ENCODE peak calls at places on chromosome 20, in eight cellular contexts. G is A549, Y is HepG2, P is K562, V is endothelial cell of umbilical vein, W is H1, F is SK-N-SH, J is WTC11. N is an unnamed sample.

GRCh38 chr20:11921326-11921725 is 3.6 kb downstream of the BTBD3 start:
- DNase-seq in G (no peak), Y (no peak), P (no peak), V (no peak), W (no peak), F (no peak), J (no peak), N (no peak)

GRCh38 chr20:64049060-64049886 is at the start of gene SOX18:
- DNase-seq in G (no peak), Y (no peak), P (peak), V (peak), W (no peak), F (peak), J (peak), N (peak)

GRCh38 chr20:556984-557383 is 13.4 kb upstream of the CSNK2A1 start:
- DNase-seq in G (no peak), Y (no peak), P (no peak), V (no peak), W (no peak), F (no peak), J (no peak), N (no peak)

GRCh38 chr20:49700411-49701185 is 13.1 kb downstream of the B4GALT5 start:
- DNase-seq in G (no peak), Y (peak), P (peak), V (peak), W (no peak), F (no peak), J (no peak), N (peak)

GRCh38 chr20:13261460-13262301 is 40.6 kb downstream of the ISM1 start:
- DNase-seq in G (peak), Y (peak), P (peak), V (peak), W (peak), F (peak), J (peak), N (peak)

GRCh38 chr20:42379385-42379784 is 761.2 kb upstream of the CHD6 start:
- DNase-seq in G (no peak), Y (no peak), P (no peak), V (no peak), W (no peak), F (no peak), J (no peak), N (no peak)

GRCh38 chr20:60224914-60225313 is 266.7 kb downstream of the CDH26 start:
- DNase-seq in G (peak), Y (peak), P (peak), V (no peak), W (peak), F (peak), J (peak), N (peak)

GRCh38 chr20:50127587-50128519 is 14.9 kb upstream of the UBE2V1 start:
- DNase-seq in G (no peak), Y (no peak), P (no peak), V (no peak), W (no peak), F (no peak), J (no peak), N (no peak)

DNA sequence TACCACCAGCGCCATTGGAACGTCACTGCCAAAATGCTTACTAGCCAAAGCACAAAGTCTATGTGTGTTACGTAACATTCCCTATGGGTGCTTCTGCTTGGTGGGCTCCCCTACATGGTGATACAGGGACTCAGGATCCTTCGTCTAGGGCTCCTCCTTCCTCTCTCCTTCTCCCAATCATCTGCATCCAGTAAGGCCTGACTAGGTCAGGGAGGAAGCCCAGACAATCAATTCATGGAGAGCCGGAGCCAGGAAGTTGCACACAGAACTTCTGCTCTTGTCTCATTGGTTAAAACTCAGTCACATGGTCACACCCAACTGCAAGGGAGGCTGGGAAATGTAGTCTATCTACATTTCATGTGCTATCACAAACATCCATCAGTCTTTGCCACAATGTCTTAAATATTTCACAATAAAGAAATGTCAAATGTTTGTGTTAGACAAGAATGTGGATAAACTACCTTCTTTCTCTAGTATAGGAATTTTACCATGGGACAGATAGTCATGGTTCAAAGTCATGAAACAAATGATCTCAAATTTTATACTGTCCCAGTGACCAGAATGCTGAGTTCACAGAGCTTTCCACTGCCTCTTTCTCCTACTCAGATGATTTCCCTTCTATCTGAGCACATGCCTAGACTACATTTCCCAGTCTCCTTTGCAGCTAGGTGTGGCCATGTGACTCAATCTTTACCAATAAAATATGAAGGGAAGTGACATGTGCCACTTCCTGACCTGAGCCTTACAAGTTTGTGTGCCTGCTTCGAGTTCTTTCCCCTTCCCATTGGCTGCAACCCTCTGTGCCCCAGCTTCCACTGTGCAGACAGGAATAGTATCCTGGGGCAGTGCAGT is 9.3 kb upstream of the KCNK15 start:
- DNase-seq in G (peak), Y (peak), P (peak), V (peak), W (peak), F (no peak), J (peak), N (peak)
- TF ChIP-seq MAX in G (no peak), Y (peak), P (peak), V (peak), W (no peak), F (no peak), J (no peak), N (peak)

GRCh38 chr20:59082077-59082740 is 39.6 kb upstream of the PRELID3B start:
- DNase-seq in G (no peak), Y (peak), P (peak), V (no peak), W (no peak), F (no peak), J (no peak), N (peak)
- TF ChIP-seq MAX in G (no peak), Y (no peak), P (no peak), V (no peak), W (no peak), F (no peak), J (no peak), N (no peak)

GRCh38 chr20:9457055-9457454 is 57.3 kb upstream of the LAMP5 start:
- DNase-seq in G (no peak), Y (no peak), P (no peak), V (no peak), W (no peak), F (no peak), J (no peak), N (no peak)
- TF ChIP-seq MAX in G (no peak), Y (no peak), P (no peak), V (no peak), W (no peak), F (no peak), J (no peak), N (no peak)

GRCh38 chr20:61933951-61934715 is 131.5 kb downstream of the TAF4 start:
- DNase-seq in G (no peak), Y (no peak), P (no peak), V (no peak), W (peak), F (no peak), J (peak), N (no peak)
- TF ChIP-seq MAX in G (no peak), Y (no peak), P (no peak), V (no peak), W (no peak), F (no peak), J (no peak), N (no peak)

GRCh38 chr20:43559588-43559987 is 761 bp downstream of the SGK2 start:
- DNase-seq in G (no peak), Y (no peak), P (no peak), V (no peak), W (no peak), F (no peak), J (no peak), N (no peak)

GRCh38 chr20:43560974-43561373 is 2.1 kb downstream of the SGK2 start:
- DNase-seq in G (no peak), Y (no peak), P (no peak), V (no peak), W (no peak), F (no peak), J (no peak), N (no peak)

GRCh38 chr20:43554369-43554768 is 4.5 kb upstream of the SGK2 start:
- DNase-seq in G (no peak), Y (no peak), P (no peak), V (no peak), W (no peak), F (no peak), J (no peak), N (no peak)

GRCh38 chr20:43559147-43559477 is 285 bp downstream of the SGK2 start:
- DNase-seq in G (no peak), Y (no peak), P (no peak), V (no peak), W (no peak), F (no peak), J (no peak), N (no peak)

DNA sequence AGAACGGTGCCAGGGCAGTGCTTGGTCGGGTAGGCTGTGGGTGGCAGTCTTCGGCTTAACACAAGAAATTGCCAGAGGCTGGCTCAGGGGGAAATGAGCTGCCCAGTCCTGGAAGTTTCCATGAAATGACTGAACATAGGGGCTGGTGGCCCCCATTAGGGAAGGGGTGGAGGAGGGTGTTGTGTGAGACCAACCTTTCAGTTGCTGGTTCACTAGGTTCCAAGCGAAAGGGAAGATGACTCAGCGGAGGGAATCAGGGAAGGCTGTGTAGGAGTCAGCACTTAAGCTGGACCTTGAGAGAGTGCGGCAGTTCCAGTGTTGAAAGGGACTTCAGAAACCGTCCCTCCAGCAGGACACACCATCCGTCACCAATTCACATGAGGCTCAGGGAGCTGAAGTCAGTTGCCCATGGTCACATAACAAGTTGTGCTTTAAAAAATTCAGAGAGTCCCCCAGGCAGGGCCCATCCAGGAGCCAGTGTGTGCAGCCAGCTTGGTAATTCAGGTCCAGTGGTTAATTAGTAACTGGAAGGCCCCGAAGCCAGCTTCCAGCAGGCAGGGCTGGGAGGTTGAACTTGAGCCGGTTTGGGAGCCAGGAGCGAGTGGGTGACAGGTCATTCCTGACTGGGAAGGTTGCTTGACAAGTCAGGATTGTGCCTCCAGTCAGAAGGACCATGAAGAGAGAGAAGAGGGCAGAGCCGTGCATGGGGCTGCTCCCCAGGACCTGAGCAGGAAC is at the start of gene SGK2:
- DNase-seq in G (peak), Y (peak), P (peak), V (no peak), W (no peak), F (no peak), J (no peak), N (peak)
- TF ChIP-seq MAX in G (peak), Y (peak), P (no peak), V (no peak), W (no peak), F (no peak), J (no peak), N (no peak)